ENCODE peak calls at places on chromosomes 5 and 9, in eight cellular contexts. Y, W, Z, N, F, U, K and R are unnamed samples. For H3K36me3 and H3K4me1, the result is how much of the 10 kb centered on the place peaks cover.

GRCh38 chr9:98783518-98784226 is 12.7 kb downstream of the ANKS6 start:
- DNase-seq in U (no peak), F (no peak), W (peak), K (no peak), Y (no peak), Z (no peak), N (no peak), R (no peak)

GRCh38 chr5:144944936-144945335 is 774.3 kb downstream of the KCTD16 start:
- DNase-seq in Z (no peak), W (no peak), U (no peak), F (no peak), N (no peak), Y (no peak), K (no peak), R (no peak)

GRCh38 chr5:132227485-132228240 is at the start of gene P4HA2:
- DNase-seq in U (peak), W (peak), Y (peak), F (peak), Z (peak), K (peak), N (peak), R (peak)

GRCh38 chr9:14358523-14358922 is 44.6 kb upstream of the NFIB start:
- DNase-seq in Y (no peak), F (no peak), U (no peak), W (no peak), Z (no peak), N (no peak), K (no peak), R (no peak)

GRCh38 chr5:149434162-149435014 is 55.3 kb upstream of the IL17B start:
- DNase-seq in F (peak), Z (peak), Y (peak), W (peak), K (peak), U (no peak), N (peak), R (peak)

GRCh38 chr9:105438136-105438839 is 9.5 kb upstream of the FSD1L start:
- DNase-seq in F (no peak), Z (no peak), Y (no peak), N (no peak), U (no peak), W (no peak), K (no peak), R (no peak)

GRCh38 chr5:13572188-13572587 is 372.3 kb downstream of the DNAH5 start:
- DNase-seq in N (no peak), Y (no peak), Z (no peak), W (no peak), K (no peak), F (no peak), U (no peak), R (no peak)

GRCh38 chr5:38163636-38164237 is 94.6 kb upstream of the EGFLAM start:
- DNase-seq in N (no peak), W (no peak), K (no peak), U (no peak), F (no peak), Z (no peak), Y (no peak), R (no peak)

GRCh38 chr5:32713396-32714381 is 2.6 kb downstream of the NPR3 start:
- DNase-seq in N (no peak), K (peak), Z (peak), Y (no peak), U (peak), F (no peak), W (no peak), R (no peak)

GRCh38 chr9:33919276-33919897 is 102.4 kb downstream of the UBE2R2 start:
- DNase-seq in Y (no peak), N (no peak), F (no peak), U (no peak), W (no peak), Z (no peak), K (no peak), R (no peak)

GRCh38 chr5:158485604-158486081 is 614.1 kb downstream of the EBF1 start:
- DNase-seq in Y (peak), N (peak), W (no peak), Z (peak), F (no peak), U (no peak), K (no peak), R (peak)

GRCh38 chr5:59021286-59021673 is 438.4 kb downstream of the RAB3C start:
- DNase-seq in N (no peak), K (no peak), U (no peak), F (no peak), W (no peak), Z (no peak), Y (no peak), R (no peak)

GRCh38 chr5:168737066-168737465 is 157.9 kb upstream of the PANK3 start:
- DNase-seq in Z (no peak), Y (no peak), W (no peak), F (no peak), U (no peak), K (no peak), N (no peak), R (no peak)

GRCh38 chr9:4887556-4887955 is 94.8 kb downstream of the RCL1 start:
- DNase-seq in Z (peak), W (no peak), Y (no peak), U (no peak), F (no peak), N (no peak), K (no peak), R (peak)

GRCh38 chr5:158287643-158288228 is 428.8 kb upstream of the CLINT1 start:
- DNase-seq in W (peak), U (no peak), N (peak), K (no peak), Z (peak), F (no peak), Y (peak), R (peak)

GRCh38 chr9:121286688-121286972 is 18.7 kb downstream of the GSN start:
- DNase-seq in F (no peak), N (no peak), W (no peak), Z (no peak), Y (no peak), U (no peak), K (no peak), R (no peak)

GRCh38 chr5:35082530-35082929 is 34.8 kb upstream of the AGXT2 start:
- DNase-seq in K (no peak), U (no peak), Z (no peak), Y (no peak), W (no peak), N (no peak), F (no peak), R (no peak)

GRCh38 chr9:123814526-123814925 is 115.4 kb downstream of the DENND1A start:
- DNase-seq in Z (no peak), K (no peak), Y (no peak), W (no peak), U (no peak), N (no peak), F (no peak), R (no peak)

GRCh38 chr5:125813221-125813974 is 609.8 kb upstream of the GRAMD2B start:
- DNase-seq in Y (no peak), Z (no peak), K (no peak), N (no peak), U (no peak), F (no peak), W (no peak), R (no peak)

GRCh38 chr9:112894031-112894430 is 3.4 kb upstream of the SLC46A2 start:
- DNase-seq in U (no peak), F (no peak), W (no peak), K (no peak), Y (no peak), Z (no peak), N (no peak), R (no peak)

GRCh38 chr9:41229408-41230401 is 40.6 kb upstream of the ZNG1F start:
- DNase-seq in Z (no peak), U (no peak), K (no peak), Y (peak), N (peak), W (no peak), F (no peak), R (no peak)

GRCh38 chr5:141611289-141611688 is 7.5 kb downstream of the DIAPH1 start:
- DNase-seq in Z (no peak), Y (no peak), N (no peak), U (no peak), K (no peak), W (no peak), F (no peak), R (no peak)

GRCh38 chr5:58198330-58198729 is 261.6 kb downstream of the PLK2 start:
- DNase-seq in N (no peak), K (no peak), U (no peak), F (no peak), W (no peak), Z (no peak), Y (no peak), R (no peak)

GRCh38 chr9:36530224-36530623 is 42.5 kb upstream of the MELK start:
- DNase-seq in U (no peak), Y (no peak), N (peak), K (no peak), W (no peak), F (no peak), Z (no peak), R (no peak)

GRCh38 chr9:90092512-90092911 is 487.7 kb downstream of the GADD45G start:
- DNase-seq in F (peak), U (no peak), Y (no peak), W (no peak), N (no peak), Z (no peak), K (no peak), R (no peak)

GRCh38 chr9:81108821-81109220 is 580.5 kb downstream of the TLE1 start:
- DNase-seq in U (no peak), N (no peak), F (no peak), Z (no peak), W (no peak), Y (no peak), K (peak), R (no peak)

GRCh38 chr9:121319394-121319780 is 50.7 kb downstream of the STOM start:
- DNase-seq in U (no peak), Z (no peak), K (no peak), F (no peak), N (no peak), Y (no peak), W (no peak), R (no peak)

GRCh38 chr5:55407059-55407684 is 99.4 kb downstream of the MTREX start:
- DNase-seq in K (peak), N (peak), Y (peak), F (no peak), Z (no peak), W (no peak), U (no peak), R (no peak)

GRCh38 chr5:179558912-179559279 is 8.5 kb downstream of the RUFY1 start:
- DNase-seq in Z (no peak), F (no peak), K (peak), N (peak), W (peak), U (no peak), Y (no peak), R (no peak)

DNA sequence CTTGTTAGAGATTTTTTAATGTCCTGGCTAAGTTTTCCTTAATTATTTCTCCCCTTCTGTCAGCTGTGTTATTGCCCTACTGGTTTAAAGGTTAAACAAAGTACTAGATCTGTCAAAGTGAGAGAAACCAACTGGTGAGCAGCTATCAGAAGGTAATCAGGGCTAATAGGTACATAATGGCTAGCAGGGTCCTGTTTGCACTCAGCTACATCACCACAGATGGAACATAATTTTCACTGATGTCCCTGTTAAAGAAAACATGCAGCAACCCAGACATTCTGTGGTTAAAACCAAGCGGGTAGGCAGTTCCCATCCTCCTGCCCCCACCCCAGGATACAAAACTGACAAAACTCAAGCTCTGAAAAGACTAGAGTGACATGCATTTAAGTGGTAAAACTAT is 473.9 kb downstream of the NR2F1-AS1 start:
- DNase-seq in U (no peak), K (no peak), F (no peak), N (no peak), Z (no peak), W (no peak), Y (no peak), R (no peak)
- H3K27ac ChIP-seq in U (no peak), K (no peak), F (no peak), N (no peak), Z (no peak), W (no peak), Y (no peak), R (no peak)

GRCh38 chr9:137017071-137017470 is 11.0 kb downstream of the ABCA2 start:
- DNase-seq in F (no peak), K (no peak), Y (no peak), W (no peak), N (no peak), U (no peak), Z (no peak), R (no peak)

GRCh38 chr9:137018761-137019559 is 9.1 kb downstream of the ABCA2 start:
- DNase-seq in Y (no peak), W (no peak), Z (no peak), F (no peak), N (no peak), K (no peak), U (no peak), R (no peak)

GRCh38 chr9:137015976-137016375 is 12.1 kb downstream of the ABCA2 start:
- DNase-seq in F (no peak), W (no peak), Z (no peak), K (no peak), N (no peak), Y (no peak), U (no peak), R (no peak)

GRCh38 chr9:137016436-137016835 is 11.6 kb downstream of the ABCA2 start:
- DNase-seq in W (no peak), U (no peak), Y (no peak), Z (no peak), N (no peak), F (no peak), K (no peak), R (no peak)

GRCh38 chr9:137017791-137018497 is 10.1 kb downstream of the ABCA2 start:
- DNase-seq in Z (no peak), Y (no peak), U (no peak), F (no peak), N (no peak), K (no peak), W (no peak), R (no peak)
- H3K36me3 ChIP-seq in Z (half or more), Y (under half), U (under half), F (under half), N (under half), K (under half), W (under half), R (under half)

GRCh38 chr5:74414228-74414627 is 226.3 kb downstream of the ENC1 start:
- DNase-seq in F (no peak), U (no peak), Y (no peak), N (no peak), K (no peak), Z (no peak), W (no peak), R (no peak)
- H3K4me1 ChIP-seq in F (under half), U (under half), Y (under half), N (under half), K (under half), Z (under half), W (under half), R (under half)

GRCh38 chr5:97171703-97172102 is 11.3 kb downstream of the RIOK2 start:
- DNase-seq in Z (no peak), W (no peak), Y (no peak), N (no peak), U (no peak), K (no peak), F (no peak), R (no peak)
- H3K27ac ChIP-seq in Z (no peak), W (no peak), Y (no peak), N (no peak), U (no peak), K (no peak), F (no peak), R (no peak)

DNA sequence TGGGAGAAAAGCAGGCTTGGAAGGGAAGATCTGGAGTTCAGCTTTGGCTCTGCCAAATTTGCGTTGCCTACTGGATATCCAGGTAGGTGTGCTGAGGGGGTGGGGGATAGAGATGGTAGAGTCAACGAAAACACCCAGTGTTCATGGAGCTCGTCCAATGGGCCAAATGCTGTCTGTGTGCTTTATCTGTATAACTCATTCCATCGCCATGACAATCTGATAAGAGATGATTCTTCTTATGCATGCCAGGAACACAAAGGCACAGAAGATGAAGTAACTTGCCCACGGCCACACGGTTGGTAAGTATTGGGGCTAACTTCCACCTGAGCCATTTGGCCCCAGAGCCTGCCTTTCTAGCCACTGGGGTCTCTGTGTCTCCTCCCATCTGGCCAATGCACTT is 53.2 kb downstream of the BOD1 start:
- DNase-seq in W (no peak), U (no peak), N (no peak), K (no peak), Z (no peak), F (no peak), Y (no peak), R (no peak)
- H3K36me3 ChIP-seq in W (under half), U (under half), N (under half), K (under half), Z (under half), F (under half), Y (under half), R (under half)

GRCh38 chr9:133975511-133975910 is 16.6 kb downstream of the VAV2 start:
- DNase-seq in Z (no peak), W (no peak), Y (no peak), U (no peak), K (no peak), F (no peak), N (no peak), R (no peak)

GRCh38 chr9:133977421-133978201 is 14.5 kb downstream of the VAV2 start:
- DNase-seq in K (no peak), N (no peak), Z (no peak), Y (no peak), U (no peak), F (no peak), W (no peak), R (no peak)

GRCh38 chr9:133976191-133976861 is 15.8 kb downstream of the VAV2 start:
- DNase-seq in F (no peak), Z (no peak), W (no peak), Y (no peak), N (no peak), U (no peak), K (no peak), R (no peak)

GRCh38 chr9:133978226-133979123 is 13.6 kb downstream of the VAV2 start:
- DNase-seq in Z (no peak), Y (no peak), N (peak), W (no peak), F (no peak), K (no peak), U (no peak), R (no peak)

GRCh38 chr9:133976888-133977287 is 15.2 kb downstream of the VAV2 start:
- DNase-seq in N (no peak), Y (no peak), W (no peak), K (no peak), F (no peak), U (no peak), Z (no peak), R (no peak)
- H3K4me1 ChIP-seq in N (half or more), Y (under half), W (under half), K (under half), F (under half), U (under half), Z (under half), R (under half)

GRCh38 chr5:147169846-147170245 is 65.0 kb upstream of the STK32A start:
- DNase-seq in W (no peak), Z (no peak), Y (no peak), F (no peak), N (no peak), U (no peak), K (no peak), R (no peak)
- H3K27ac ChIP-seq in W (no peak), Z (no peak), Y (peak), F (no peak), N (no peak), U (no peak), K (no peak), R (no peak)

DNA sequence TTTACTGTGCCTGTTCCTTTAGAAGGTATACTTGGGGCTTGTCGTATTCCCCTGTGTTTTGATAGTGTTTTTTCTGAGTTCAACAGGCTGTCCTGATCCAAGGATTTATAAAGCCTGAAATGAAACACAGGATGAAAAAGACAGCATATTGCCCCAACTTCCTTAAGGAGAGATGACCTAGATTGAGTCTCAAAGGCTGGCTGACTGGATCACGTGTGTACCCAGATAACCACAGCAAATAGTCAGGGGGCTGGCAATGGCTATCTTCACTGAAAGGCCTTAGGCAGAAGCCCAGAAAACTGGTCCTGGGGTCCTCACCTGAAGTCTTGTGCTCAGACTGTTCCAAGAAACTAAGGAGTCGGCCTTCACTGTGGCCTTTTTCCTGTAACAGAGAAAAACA is 7.7 kb upstream of the HK3 start:
- DNase-seq in K (no peak), F (no peak), Y (no peak), N (no peak), U (no peak), Z (no peak), W (no peak), R (no peak)
- H3K36me3 ChIP-seq in K (under half), F (half or more), Y (under half), N (under half), U (under half), Z (half or more), W (under half), R (under half)